ENCODE peak calls at places on chromosomes 12 and 14, in ten cellular contexts. S is AG04449; R is fibroblast of pulmonary artery; K is uterus; B is H1; W is left ventricle myocardium inferior; I is IMR-90; J is heart right ventricle; P is heart left ventricle; N is CD8-positive, alpha-beta memory T cell. Z is an unnamed sample.

GRCh38 chr12:109277899-109278762 is 31.0 kb downstream of the FOXN4 start:
- DNase-seq in S (no peak), R (peak), K (peak), B (no peak), W (no peak), I (peak), J (no peak), P (no peak), N (no peak), Z (peak)

GRCh38 chr14:80456200-80456599 is 244.9 kb upstream of the DIO2 start:
- DNase-seq in S (no peak), R (peak), K (no peak), B (no peak), W (no peak), I (peak), J (no peak), P (no peak), N (no peak), Z (no peak)

GRCh38 chr14:54186821-54187365 is 209.9 kb upstream of the CDKN3 start:
- DNase-seq in S (no peak), R (no peak), K (no peak), B (no peak), W (no peak), I (no peak), J (no peak), P (no peak), N (no peak), Z (no peak)

GRCh38 chr12:124655317-124656213 is 88.2 kb upstream of the NCOR2 start:
- DNase-seq in S (peak), R (peak), K (peak), B (peak), W (peak), I (peak), J (peak), P (peak), N (no peak), Z (no peak)

GRCh38 chr12:47556631-47557030 is 149.2 kb downstream of the RPAP3 start:
- DNase-seq in S (no peak), R (no peak), K (no peak), B (no peak), W (no peak), I (no peak), J (no peak), P (no peak), N (no peak), Z (peak)

GRCh38 chr14:53630336-53630735 is 326.3 kb downstream of the BMP4 start:
- DNase-seq in S (no peak), R (no peak), K (no peak), B (no peak), W (no peak), I (no peak), J (no peak), P (no peak), N (no peak), Z (no peak)

GRCh38 chr12:87967871-87968270 is 61.3 kb downstream of the C12orf50 start:
- DNase-seq in S (no peak), R (peak), K (no peak), B (no peak), W (no peak), I (no peak), J (no peak), P (no peak), N (no peak), Z (peak)

GRCh38 chr14:52219488-52220084 is 47.9 kb upstream of the PTGDR start:
- DNase-seq in S (no peak), R (peak), K (no peak), B (no peak), W (no peak), I (no peak), J (no peak), P (no peak), N (no peak), Z (peak)

GRCh38 chr14:102928412-102929348 is 6.2 kb downstream of the AMN start:
- DNase-seq in S (no peak), R (peak), K (peak), B (no peak), W (peak), I (peak), J (peak), P (peak), N (peak), Z (peak)

GRCh38 chr12:45570501-45570900 is 159.0 kb upstream of the ARID2 start:
- DNase-seq in S (no peak), R (no peak), K (no peak), B (no peak), W (no peak), I (no peak), J (no peak), P (no peak), N (no peak), Z (no peak)

GRCh38 chr12:109723311-109723791 is 9.7 kb downstream of the FAM222A start:
- DNase-seq in S (no peak), R (no peak), K (peak), B (no peak), W (peak), I (no peak), J (peak), P (peak), N (no peak), Z (no peak)

DNA sequence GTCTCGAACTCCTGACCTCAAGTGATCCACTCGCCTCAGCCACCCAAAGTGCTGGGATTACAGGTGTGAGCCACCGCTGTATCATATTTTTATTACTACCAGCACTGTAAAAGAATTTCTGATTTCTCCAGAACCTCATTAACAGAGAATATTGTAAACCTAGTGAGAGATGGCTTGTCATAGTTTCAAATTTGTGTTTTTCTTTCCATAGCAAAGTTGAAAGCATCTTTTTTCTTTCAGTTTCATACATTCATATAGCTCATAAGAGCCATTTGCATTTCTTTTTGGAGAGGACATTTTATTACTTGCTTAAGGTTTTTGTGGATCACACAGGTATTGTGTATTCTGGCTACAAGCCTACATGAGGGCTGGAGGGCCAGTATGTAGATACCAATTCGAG is 58.0 kb downstream of the MIS18BP1 start:
- DNase-seq in S (no peak), R (no peak), K (no peak), B (no peak), W (no peak), I (no peak), J (no peak), P (no peak), N (no peak), Z (no peak)
- H3K4me3 ChIP-seq in S (no peak), R (no peak), K (no peak), B (no peak), W (no peak), I (no peak), J (no peak), P (no peak), N (no peak), Z (no peak)

GRCh38 chr12:95551305-95551704 is at the start of gene USP44:
- DNase-seq in S (no peak), R (no peak), K (no peak), B (peak), W (no peak), I (no peak), J (no peak), P (no peak), N (no peak), Z (no peak)
- H3K4me3 ChIP-seq in S (no peak), R (no peak), K (no peak), B (peak), W (no peak), I (no peak), J (no peak), P (no peak), N (peak), Z (no peak)

GRCh38 chr12:93573552-93574223 is 1.2 kb downstream of the SOCS2 start:
- DNase-seq in S (no peak), R (no peak), K (no peak), B (no peak), W (no peak), I (peak), J (no peak), P (no peak), N (no peak), Z (peak)
- H3K4me3 ChIP-seq in S (peak), R (peak), K (peak), B (peak), W (peak), I (peak), J (peak), P (peak), N (peak), Z (peak)

GRCh38 chr14:20530771-20531571 is 25.6 kb downstream of the RNASE10 start:
- DNase-seq in S (no peak), R (peak), K (peak), B (peak), W (peak), I (peak), J (peak), P (peak), N (peak), Z (peak)
- H3K4me3 ChIP-seq in S (no peak), R (no peak), K (no peak), B (no peak), W (no peak), I (no peak), J (no peak), P (no peak), N (no peak), Z (no peak)

GRCh38 chr14:26190644-26191043 is 407.2 kb downstream of the NOVA1 start:
- DNase-seq in S (no peak), R (peak), K (no peak), B (no peak), W (no peak), I (no peak), J (no peak), P (no peak), N (no peak), Z (peak)
- H3K4me3 ChIP-seq in S (no peak), R (no peak), K (no peak), B (no peak), W (no peak), I (no peak), J (no peak), P (no peak), N (no peak), Z (no peak)

GRCh38 chr12:63915105-63915830 is 70.8 kb downstream of the SRGAP1 start:
- DNase-seq in S (no peak), R (peak), K (no peak), B (no peak), W (no peak), I (peak), J (no peak), P (no peak), N (no peak), Z (peak)
- H3K4me3 ChIP-seq in S (no peak), R (no peak), K (no peak), B (no peak), W (no peak), I (no peak), J (no peak), P (no peak), N (no peak), Z (no peak)

GRCh38 chr14:97747282-97747681 is 950.1 kb downstream of the VRK1 start:
- DNase-seq in S (no peak), R (no peak), K (no peak), B (no peak), W (no peak), I (no peak), J (no peak), P (no peak), N (no peak), Z (no peak)
- H3K4me3 ChIP-seq in S (no peak), R (no peak), K (no peak), B (no peak), W (no peak), I (no peak), J (no peak), P (no peak), N (no peak), Z (no peak)

GRCh38 chr14:60332869-60333268 is 83.8 kb downstream of the PPM1A start:
- DNase-seq in S (no peak), R (no peak), K (no peak), B (no peak), W (no peak), I (no peak), J (no peak), P (no peak), N (no peak), Z (no peak)
- H3K4me3 ChIP-seq in S (no peak), R (no peak), K (no peak), B (no peak), W (no peak), I (no peak), J (no peak), P (no peak), N (no peak), Z (no peak)

GRCh38 chr12:10756194-10756593 is 33.1 kb upstream of the YBX3 start:
- DNase-seq in S (no peak), R (no peak), K (no peak), B (no peak), W (no peak), I (no peak), J (no peak), P (no peak), N (no peak), Z (no peak)
- H3K4me3 ChIP-seq in S (no peak), R (no peak), K (no peak), B (no peak), W (no peak), I (no peak), J (no peak), P (no peak), N (no peak), Z (no peak)